ENCODE peak calls at places on chromosomes 5 and 9, in six cellular contexts. J is endothelial cell of umbilical vein, M is GM23338, F is spleen, L is breast epithelium, T is stomach. U is an unnamed sample.

GRCh38 chr9:122036988-122037387 is 56.1 kb downstream of the TTLL11 start:
- DNase-seq in J (no peak), M (no peak), F (no peak), L (no peak), T (no peak), U (no peak)

GRCh38 chr5:11973469-11973868 is 69.2 kb upstream of the CTNND2 start:
- DNase-seq in J (no peak), M (no peak), F (no peak), L (no peak), T (no peak), U (no peak)

GRCh38 chr5:73300520-73301207 is 127.7 kb downstream of the TMEM174 start:
- DNase-seq in J (no peak), M (peak), F (no peak), L (no peak), T (no peak), U (no peak)

GRCh38 chr5:113092683-113093082 is 116.1 kb downstream of the DCP2 start:
- DNase-seq in J (no peak), M (no peak), F (no peak), L (no peak), T (no peak), U (no peak)

GRCh38 chr9:108245901-108246300 is 609.9 kb downstream of the ACTL7B start:
- DNase-seq in J (no peak), M (no peak), F (no peak), L (no peak), T (no peak), U (no peak)

GRCh38 chr5:154179846-154180710 is 10.5 kb upstream of the GALNT10 start:
- DNase-seq in J (peak), M (peak), F (no peak), L (no peak), T (no peak), U (no peak)

GRCh38 chr5:107395632-107396350 is 274.9 kb downstream of the EFNA5 start:
- DNase-seq in J (no peak), M (no peak), F (no peak), L (no peak), T (no peak), U (no peak)

GRCh38 chr9:121636411-121636865 is 15.0 kb upstream of the DAB2IP start:
- DNase-seq in J (peak), M (no peak), F (no peak), L (no peak), T (no peak), U (no peak)

GRCh38 chr5:501040-501832 is 23.0 kb downstream of the SLC9A3 start:
- DNase-seq in J (no peak), M (no peak), F (no peak), L (no peak), T (no peak), U (no peak)

GRCh38 chr9:105497704-105498103 is 49.9 kb downstream of the FSD1L start:
- DNase-seq in J (no peak), M (no peak), F (no peak), L (no peak), T (no peak), U (no peak)

GRCh38 chr5:142869883-142870282 is 99.7 kb downstream of the ARHGAP26 start:
- DNase-seq in J (peak), M (no peak), F (no peak), L (no peak), T (peak), U (peak)

GRCh38 chr5:159752622-159753275 is 163.5 kb upstream of the ADRA1B start:
- DNase-seq in J (no peak), M (no peak), F (no peak), L (no peak), T (no peak), U (no peak)

GRCh38 chr5:43007246-43007910 is 32.7 kb downstream of the ANXA2R start:
- DNase-seq in J (peak), M (peak), F (peak), L (no peak), T (peak), U (peak)
- TF ChIP-seq POLR2AphosphoS5 in J (peak), M (peak), F (no peak), L (peak), T (no peak), U (peak)

GRCh38 chr5:156824800-156825199 is 25.3 kb upstream of the PPP1R2B start:
- DNase-seq in J (no peak), M (peak), F (no peak), L (no peak), T (no peak), U (no peak)
- TF ChIP-seq POLR2AphosphoS5 in J (no peak), M (no peak), F (no peak), L (no peak), T (no peak), U (no peak)

GRCh38 chr9:107158321-107158720 is 124.8 kb upstream of the RAD23B start:
- DNase-seq in J (no peak), M (peak), F (no peak), L (no peak), T (no peak), U (no peak)

GRCh38 chr9:107154291-107154690 is 128.8 kb upstream of the RAD23B start:
- DNase-seq in J (no peak), M (no peak), F (no peak), L (no peak), T (no peak), U (no peak)

GRCh38 chr9:107153336-107153735 is 129.7 kb upstream of the RAD23B start:
- DNase-seq in J (no peak), M (no peak), F (no peak), L (no peak), T (no peak), U (no peak)

GRCh38 chr9:107154766-107155165 is 128.3 kb upstream of the RAD23B start:
- DNase-seq in J (no peak), M (no peak), F (no peak), L (no peak), T (no peak), U (no peak)

DNA sequence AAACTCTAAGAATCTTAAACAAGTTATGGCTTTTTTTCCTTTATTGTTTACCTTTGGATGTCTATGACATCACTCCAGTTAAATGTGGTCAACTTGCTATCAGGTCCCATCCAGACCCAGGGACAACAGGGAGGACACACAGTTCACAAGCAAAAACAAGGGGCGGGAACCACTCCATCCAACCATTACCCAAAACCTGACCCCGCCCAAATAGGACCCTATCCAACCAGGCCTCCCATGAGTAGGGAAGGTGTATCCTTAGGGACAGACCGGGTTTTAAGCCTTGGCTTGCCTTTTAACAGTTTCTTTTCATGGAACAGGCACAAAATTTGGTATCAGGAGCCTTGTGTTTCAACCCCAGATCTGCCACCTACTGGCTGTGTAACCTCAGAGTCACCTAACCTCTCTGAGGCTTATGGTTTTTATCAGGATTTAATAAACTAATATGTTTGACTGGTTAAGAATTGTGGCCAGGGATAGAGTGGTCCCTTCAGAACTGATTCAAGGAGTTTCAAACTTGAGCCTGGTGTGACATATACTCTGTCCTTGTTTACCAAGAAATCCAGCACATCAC is 127.7 kb upstream of the RAD23B start:
- DNase-seq in J (no peak), M (peak), F (no peak), L (no peak), T (no peak), U (no peak)
- TF ChIP-seq POLR2AphosphoS5 in J (no peak), M (no peak), F (no peak), L (no peak), T (no peak), U (no peak)

GRCh38 chr9:113150670-113151591 is at the start of gene SLC31A2:
- DNase-seq in J (peak), M (peak), F (peak), L (peak), T (peak), U (peak)
- TF ChIP-seq POLR2AphosphoS5 in J (peak), M (peak), F (peak), L (peak), T (peak), U (peak)

DNA sequence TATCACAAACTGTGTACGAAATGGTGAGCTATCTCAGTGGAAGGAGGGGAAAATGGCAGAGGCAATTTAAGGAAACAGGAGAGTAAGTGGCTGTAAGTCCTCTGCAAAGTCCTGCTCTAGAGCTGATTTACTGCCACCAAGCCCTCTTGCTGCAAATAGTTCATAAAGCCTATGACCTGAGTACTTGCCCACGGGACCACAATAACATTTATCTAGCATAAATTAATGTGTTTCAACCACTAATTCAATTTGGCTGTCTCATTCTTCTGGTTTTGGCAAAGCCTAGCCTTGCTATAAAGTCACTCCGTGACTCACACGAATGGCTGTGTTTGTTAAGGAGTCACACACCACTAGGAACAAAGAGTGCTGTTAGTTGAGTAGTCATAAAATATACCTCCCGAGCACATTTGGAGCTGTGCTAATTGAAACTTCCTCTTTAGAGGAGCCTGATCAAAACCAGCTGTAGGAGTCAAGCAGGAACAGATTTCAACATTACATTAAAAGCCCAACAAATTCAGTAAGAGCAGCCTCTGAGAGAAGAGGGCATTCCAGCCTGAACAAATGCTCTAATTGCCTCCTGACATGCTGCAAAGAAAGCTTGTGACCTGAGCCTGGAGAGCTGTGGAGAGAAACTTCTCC is 738.7 kb upstream of the ZNF608 start:
- DNase-seq in J (peak), M (peak), F (no peak), L (peak), T (no peak), U (peak)
- TF ChIP-seq POLR2AphosphoS5 in J (peak), M (no peak), F (no peak), L (peak), T (peak), U (peak)

U was measured in transverse colon.